ENCODE peak calls at places on chromosomes 16 and 17, in four cellular contexts. One of them, this sample, is unnamed.

GRCh38 chr17:46264456-46265198 is 30.3 kb upstream of the LRRC37A start:
- DNase-seq in H9: peak; percentile 43
- DNase-seq in neuronal stem cell: no peak
- DNase-seq in IMR-90: peak; percentile 92
- DNase-seq in this sample: peak; percentile 18

GRCh38 chr17:73878923-73879322 is 234.7 kb upstream of the SDK2 start:
- DNase-seq in IMR-90: no peak
- DNase-seq in H9: no peak
- DNase-seq in neuronal stem cell: no peak
- DNase-seq in this sample: no peak

GRCh38 chr16:86926695-86927094 is 348.3 kb downstream of the FOXL1 start:
- DNase-seq in IMR-90: no peak
- DNase-seq in neuronal stem cell: no peak
- DNase-seq in H9: no peak
- DNase-seq in this sample: no peak

GRCh38 chr16:8678068-8678927 is 3.9 kb downstream of the ABAT start:
- DNase-seq in H9: no peak
- DNase-seq in neuronal stem cell: no peak
- DNase-seq in IMR-90: peak; percentile 80
- DNase-seq in this sample: peak; percentile 98

GRCh38 chr17:80791758-80792284 is 199.8 kb upstream of the CHMP6 start:
- DNase-seq in neuronal stem cell: no peak
- DNase-seq in IMR-90: peak; percentile 100
- DNase-seq in H9: no peak
- DNase-seq in this sample: peak; percentile 40

GRCh38 chr16:75942351-75942750 is 216.1 kb upstream of the CPHXL start:
- DNase-seq in H9: no peak
- DNase-seq in IMR-90: no peak
- DNase-seq in neuronal stem cell: no peak
- DNase-seq in this sample: no peak

GRCh38 chr17:78307887-78308633 is 51.8 kb downstream of the SOCS3 start:
- DNase-seq in H9: peak; percentile 86
- DNase-seq in IMR-90: no peak
- DNase-seq in neuronal stem cell: no peak
- DNase-seq in this sample: peak; percentile 97

GRCh38 chr16:83954577-83955016 is 1.6 kb downstream of the OSGIN1 start:
- DNase-seq in neuronal stem cell: no peak
- DNase-seq in H9: peak; percentile 55
- DNase-seq in IMR-90: peak; percentile 38
- DNase-seq in this sample: peak; percentile 19

GRCh38 chr17:18920911-18921441 is 31.0 kb upstream of the SLC5A10 start:
- DNase-seq in neuronal stem cell: no peak
- DNase-seq in IMR-90: peak; percentile 24
- DNase-seq in H9: no peak
- DNase-seq in this sample: no peak

GRCh38 chr16:67482260-67482924 is 955 bp downstream of the AGRP start:
- DNase-seq in IMR-90: no peak
- DNase-seq in neuronal stem cell: no peak
- DNase-seq in H9: no peak
- DNase-seq in this sample: no peak

DNA sequence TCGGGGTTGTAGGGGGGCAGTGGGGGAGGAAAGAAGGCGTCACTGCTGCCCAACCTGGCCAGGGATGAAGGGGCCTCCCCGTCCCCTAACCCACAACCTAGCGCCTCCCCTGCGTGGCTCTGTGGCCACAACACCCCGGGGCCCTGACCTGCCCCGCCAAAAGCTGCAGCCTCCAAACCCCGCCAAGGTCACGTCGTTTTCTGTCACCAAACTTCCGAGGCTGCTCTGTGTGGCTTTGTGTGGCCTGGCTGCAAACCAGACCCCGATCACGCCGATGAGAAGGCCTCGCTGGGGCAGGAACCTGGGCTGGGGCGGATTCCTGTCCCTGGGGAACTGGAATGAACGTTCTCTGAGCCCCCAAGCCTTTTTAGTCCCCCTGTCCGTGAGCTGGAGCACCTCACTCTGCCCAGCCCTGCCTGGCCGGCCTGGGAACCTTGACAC is 30.5 kb upstream of the CIBAR2 start:
- DNase-seq in neuronal stem cell: no peak
- DNase-seq in IMR-90: no peak
- DNase-seq in H9: no peak
- DNase-seq in this sample: no peak
- H4K91ac ChIP-seq in neuronal stem cell: no peak overlapping the region
- H4K91ac ChIP-seq in IMR-90: no peak overlapping the region
- H4K91ac ChIP-seq in H9: no peak overlapping the region
- H4K91ac ChIP-seq in this sample: peak overlapping the region; percentile 1

GRCh38 chr17:29024456-29024952 is 18.4 kb upstream of the PIPOX start:
- DNase-seq in neuronal stem cell: no peak
- DNase-seq in H9: no peak
- DNase-seq in IMR-90: no peak
- DNase-seq in this sample: no peak

GRCh38 chr17:29032067-29032551 is 10.8 kb upstream of the PIPOX start:
- DNase-seq in H9: peak; percentile 57
- DNase-seq in IMR-90: no peak
- DNase-seq in neuronal stem cell: no peak
- DNase-seq in this sample: no peak

GRCh38 chr17:29032798-29033197 is 10.1 kb upstream of the PIPOX start:
- DNase-seq in H9: peak; percentile 76
- DNase-seq in neuronal stem cell: no peak
- DNase-seq in IMR-90: no peak
- DNase-seq in this sample: peak; percentile 84

GRCh38 chr17:29027521-29027920 is 15.4 kb upstream of the PIPOX start:
- DNase-seq in neuronal stem cell: no peak
- DNase-seq in H9: no peak
- DNase-seq in IMR-90: no peak
- DNase-seq in this sample: no peak
- H4K91ac ChIP-seq in neuronal stem cell: no peak overlapping the region
- H4K91ac ChIP-seq in H9: no peak overlapping the region
- H4K91ac ChIP-seq in IMR-90: no peak overlapping the region
- H4K91ac ChIP-seq in this sample: no peak overlapping the region

GRCh38 chr16:69396187-69397061 is 10.6 kb upstream of the TERF2 start:
- DNase-seq in IMR-90: peak; percentile 96
- DNase-seq in neuronal stem cell: peak; percentile 84
- DNase-seq in H9: peak; percentile 53
- DNase-seq in this sample: peak; percentile 99

GRCh38 chr16:69402448-69402847 is 16.6 kb upstream of the TERF2 start:
- DNase-seq in H9: no peak
- DNase-seq in neuronal stem cell: no peak
- DNase-seq in IMR-90: no peak
- DNase-seq in this sample: no peak

GRCh38 chr16:69397821-69398521 is 12.2 kb upstream of the TERF2 start:
- DNase-seq in IMR-90: peak; percentile 78
- DNase-seq in H9: peak; percentile 75
- DNase-seq in neuronal stem cell: no peak
- DNase-seq in this sample: peak; percentile 58

GRCh38 chr16:69395859-69396186 is 10.0 kb upstream of the TERF2 start:
- DNase-seq in neuronal stem cell: no peak
- DNase-seq in H9: no peak
- DNase-seq in IMR-90: no peak
- DNase-seq in this sample: no peak

GRCh38 chr16:69399361-69399760 is 13.6 kb upstream of the TERF2 start:
- DNase-seq in IMR-90: peak; percentile 74
- DNase-seq in H9: no peak
- DNase-seq in neuronal stem cell: no peak
- DNase-seq in this sample: no peak
- H4K91ac ChIP-seq in IMR-90: no peak overlapping the region
- H4K91ac ChIP-seq in H9: no peak overlapping the region
- H4K91ac ChIP-seq in neuronal stem cell: no peak overlapping the region
- H4K91ac ChIP-seq in this sample: no peak overlapping the region

GRCh38 chr17:48601528-48602430 is 3.0 kb downstream of the HOXB6 start:
- DNase-seq in IMR-90: no peak
- DNase-seq in neuronal stem cell: no peak
- DNase-seq in H9: no peak
- DNase-seq in this sample: no peak
- H4K91ac ChIP-seq in IMR-90: no peak overlapping the region
- H4K91ac ChIP-seq in neuronal stem cell: no peak overlapping the region
- H4K91ac ChIP-seq in H9: no peak overlapping the region
- H4K91ac ChIP-seq in this sample: peak overlapping the region; percentile 59

DNA sequence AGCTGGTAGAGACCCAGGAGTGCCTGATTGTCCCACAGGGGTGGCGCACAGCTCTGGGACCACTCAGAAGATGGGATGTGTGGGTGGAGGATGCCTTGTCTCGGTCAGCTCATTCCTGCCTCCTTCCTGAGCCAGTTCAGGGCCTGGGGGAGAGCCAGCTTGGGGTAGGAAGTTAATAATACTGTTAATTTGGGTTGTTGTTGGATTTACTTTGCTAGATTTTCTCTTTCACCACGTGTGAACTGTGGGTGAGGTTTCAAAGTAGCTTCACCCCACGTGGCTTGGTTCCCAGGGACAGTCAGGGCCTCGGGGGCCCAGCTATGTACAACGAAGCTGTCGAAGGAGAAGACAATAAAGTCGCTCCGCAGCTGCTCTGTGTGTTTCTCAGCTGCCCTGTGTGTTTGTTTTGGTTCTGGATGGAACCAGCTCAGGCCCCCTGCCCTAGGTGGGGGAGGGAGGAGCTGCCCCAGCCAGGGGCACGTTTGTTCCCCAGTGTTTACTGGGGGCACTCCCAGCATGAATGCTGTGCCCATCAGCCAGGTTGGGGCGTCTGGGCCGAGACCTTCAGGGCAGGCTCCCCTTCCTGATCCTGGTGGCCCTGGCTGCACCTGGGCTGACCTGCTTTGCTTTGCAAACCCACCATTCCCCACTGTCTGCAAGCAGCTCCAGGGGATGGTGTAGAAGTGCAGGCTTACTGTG is 2.3 kb downstream of the NUDT16L1 start:
- DNase-seq in H9: no peak
- DNase-seq in IMR-90: no peak
- DNase-seq in neuronal stem cell: no peak
- DNase-seq in this sample: no peak
- H4K91ac ChIP-seq in H9: no peak overlapping the region
- H4K91ac ChIP-seq in IMR-90: no peak overlapping the region
- H4K91ac ChIP-seq in neuronal stem cell: no peak overlapping the region
- H4K91ac ChIP-seq in this sample: no peak overlapping the region

DNA sequence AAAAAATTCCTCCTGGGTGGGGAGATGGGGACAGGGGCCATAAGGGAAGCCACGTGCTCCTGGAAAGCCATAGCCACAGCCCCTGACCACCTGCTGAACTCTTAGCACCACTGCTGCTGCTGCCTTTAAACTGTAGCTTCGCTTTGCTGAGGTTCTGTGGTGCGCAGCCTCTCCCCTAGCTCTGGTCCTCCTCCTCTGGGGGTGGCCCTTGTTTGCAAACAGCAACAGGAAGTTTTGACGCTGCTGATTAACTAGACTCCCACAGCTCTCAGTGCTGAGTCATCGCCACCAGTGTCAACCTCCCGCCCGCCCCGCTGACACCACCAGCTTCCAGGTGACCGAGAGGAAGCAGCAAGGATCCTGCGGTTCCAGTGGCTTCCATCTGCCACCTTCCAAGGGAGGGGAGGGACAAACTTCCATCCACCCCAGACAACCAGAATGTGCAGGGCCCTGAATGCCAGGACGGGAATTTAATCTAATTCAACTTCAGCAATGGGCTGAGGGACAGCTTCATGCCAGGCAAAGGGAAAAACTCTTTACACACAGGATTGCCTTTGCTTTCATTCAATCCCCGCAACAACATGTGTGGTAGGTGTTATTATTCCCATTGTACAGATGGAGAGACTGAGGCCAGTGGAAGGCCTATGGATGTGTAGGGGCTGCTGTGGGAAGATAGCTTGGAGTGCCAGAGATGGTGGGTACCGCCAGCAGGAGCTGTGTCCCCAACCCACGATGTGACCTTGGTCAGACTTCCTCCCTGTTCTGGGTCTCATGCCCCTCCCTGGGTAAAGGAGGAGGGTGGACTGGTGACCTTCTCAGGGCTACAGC is 8.1 kb upstream of the KIFC3 start:
- DNase-seq in neuronal stem cell: no peak
- DNase-seq in IMR-90: peak; percentile 68
- DNase-seq in H9: peak; percentile 86
- DNase-seq in this sample: peak; percentile 85
- H4K91ac ChIP-seq in neuronal stem cell: no peak overlapping the region
- H4K91ac ChIP-seq in IMR-90: peak overlapping the region; percentile 60
- H4K91ac ChIP-seq in H9: no peak overlapping the region
- H4K91ac ChIP-seq in this sample: peak overlapping the region; percentile 58

GRCh38 chr16:59192551-59193199 is 458.6 kb upstream of the GOT2 start:
- DNase-seq in H9: peak; percentile 68
- DNase-seq in IMR-90: peak; percentile 11
- DNase-seq in neuronal stem cell: peak; percentile 40
- DNase-seq in this sample: peak; percentile 6
- H4K91ac ChIP-seq in H9: no peak overlapping the region
- H4K91ac ChIP-seq in IMR-90: no peak overlapping the region
- H4K91ac ChIP-seq in neuronal stem cell: no peak overlapping the region
- H4K91ac ChIP-seq in this sample: no peak overlapping the region

GRCh38 chr17:17001076-17001777 is 29.3 kb upstream of the TNFRSF13B start:
- DNase-seq in H9: no peak
- DNase-seq in neuronal stem cell: no peak
- DNase-seq in IMR-90: no peak
- DNase-seq in this sample: no peak
- H4K91ac ChIP-seq in H9: no peak overlapping the region
- H4K91ac ChIP-seq in neuronal stem cell: no peak overlapping the region
- H4K91ac ChIP-seq in IMR-90: no peak overlapping the region
- H4K91ac ChIP-seq in this sample: no peak overlapping the region

DNA sequence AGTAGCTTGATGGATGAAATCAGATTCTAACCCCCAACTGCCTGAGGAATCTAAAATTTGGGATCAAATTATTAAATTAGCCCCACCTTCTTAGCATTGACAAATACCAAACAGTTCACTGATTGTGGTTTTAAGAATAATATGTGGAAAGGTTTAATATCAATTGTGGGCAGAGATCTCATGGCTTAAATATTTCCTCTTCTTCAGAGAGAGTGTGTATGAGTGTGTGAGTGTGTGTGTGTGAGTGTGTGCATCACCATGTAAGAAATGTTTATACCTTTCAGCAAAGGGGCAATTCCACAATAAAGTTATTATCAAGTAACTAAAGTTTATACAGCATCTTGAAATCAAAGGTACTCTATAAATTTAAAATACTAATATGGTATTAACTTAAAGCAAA is 3.2 kb downstream of the SMURF2 start:
- DNase-seq in neuronal stem cell: no peak
- DNase-seq in IMR-90: peak; percentile 90
- DNase-seq in H9: no peak
- DNase-seq in this sample: no peak
- H4K91ac ChIP-seq in neuronal stem cell: no peak overlapping the region
- H4K91ac ChIP-seq in IMR-90: no peak overlapping the region
- H4K91ac ChIP-seq in H9: no peak overlapping the region
- H4K91ac ChIP-seq in this sample: no peak overlapping the region

This sample was measured in trophoblast cell.